ENCODE peak calls at places on chromosomes 13 and 19, in ten cellular contexts. M, W, Y, S, J, V, U, O, E and L are unnamed samples.

GRCh38 chr19:16915135-16915534 is 26.3 kb downstream of the F2RL3 start:
- DNase-seq in V (no peak), W (no peak), S (no peak), J (no peak), U (no peak), M (no peak), Y (no peak), O (no peak), E (no peak), L (no peak)

GRCh38 chr19:16104722-16105121 is 7.0 kb upstream of the RAB8A start:
- DNase-seq in S (no peak), Y (no peak), U (no peak), O (no peak), E (no peak), M (no peak), V (no peak), J (no peak), W (no peak), L (no peak)

GRCh38 chr13:112690242-112690943 is 555 bp downstream of the ATP11A start:
- DNase-seq in S (peak; percentile 47), V (no peak), M (peak; percentile 26), E (peak; percentile 51), J (no peak), O (peak; percentile 23), W (no peak), Y (peak; percentile 56), U (peak; percentile 59), L (no peak)

GRCh38 chr13:75785130-75785529 is 149.0 kb downstream of the LMO7 start:
- DNase-seq in J (no peak), M (no peak), W (no peak), E (no peak), S (no peak), O (peak; percentile 47), V (no peak), Y (no peak), U (no peak), L (no peak)

GRCh38 chr19:10560154-10560553 is 5.7 kb downstream of the KRI1 start:
- DNase-seq in Y (no peak), S (no peak), U (no peak), W (no peak), O (no peak), J (no peak), M (no peak), E (no peak), V (no peak), L (no peak)

GRCh38 chr19:460877-461609 is at the start of gene SHC2:
- DNase-seq in U (peak; percentile 81), E (peak; percentile 57), Y (peak; percentile 49), M (no peak), W (no peak), J (no peak), O (no peak), V (no peak), S (no peak), L (no peak)

GRCh38 chr19:53992211-53992610 is 774 bp downstream of the CACNG6 start:
- DNase-seq in S (no peak), U (no peak), W (no peak), V (no peak), E (no peak), Y (no peak), M (no peak), J (no peak), O (no peak), L (no peak)

GRCh38 chr19:18467978-18468377 is 30.0 kb upstream of the ISYNA1 start:
- DNase-seq in U (no peak), E (no peak), W (no peak), J (no peak), O (no peak), S (no peak), M (no peak), Y (no peak), V (no peak), L (no peak)

DNA sequence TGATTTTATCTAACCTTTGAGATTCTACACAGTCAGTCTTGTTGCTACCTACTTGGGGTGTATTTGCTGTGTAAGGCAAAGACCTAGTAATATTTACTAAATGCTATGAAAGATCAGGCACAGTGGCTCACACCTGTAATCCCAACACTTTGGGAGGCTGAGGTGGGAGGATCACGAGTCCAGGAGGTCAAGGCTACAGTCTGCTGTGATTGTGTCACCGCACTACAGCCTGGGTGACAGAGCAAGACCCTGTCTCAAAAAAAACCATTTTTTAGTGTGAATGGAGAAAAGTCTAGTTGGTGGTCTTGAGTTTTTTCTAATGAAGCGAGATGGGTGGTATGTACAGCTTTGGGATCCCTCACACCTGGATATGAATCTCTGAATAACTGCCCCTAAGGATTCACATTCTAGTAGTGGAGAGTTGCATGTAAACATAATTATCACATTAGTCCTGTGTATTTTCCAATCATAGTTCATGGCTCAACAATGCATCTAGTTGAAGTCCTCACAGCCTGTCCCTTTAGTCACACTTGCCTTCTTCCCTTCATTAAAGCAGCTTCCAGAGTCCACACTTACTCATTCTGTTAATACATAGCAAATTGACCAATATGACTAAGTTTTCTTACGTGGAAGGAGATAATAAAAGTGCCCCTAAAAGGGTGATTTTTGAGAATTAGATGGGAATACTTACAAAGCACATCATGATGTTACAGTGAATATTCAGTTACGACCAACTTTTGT is 7.4 kb downstream of the RPL21 start:
- DNase-seq in V (no peak), J (no peak), S (no peak), Y (no peak), E (no peak), W (peak; percentile 2), M (no peak), O (no peak), U (no peak), L (no peak)
- H3K27ac ChIP-seq in V (peak overlapping the region; percentile 61), J (no peak overlapping the region), S (no peak overlapping the region), Y (peak overlapping the region; percentile 24), E (no peak overlapping the region), W (no peak overlapping the region), M (no peak overlapping the region), O (peak overlapping the region; percentile 38), U (no peak overlapping the region), L (peak overlapping the region; percentile 34)

GRCh38 chr13:41694902-41695301 is 237.6 kb downstream of the RGCC start:
- DNase-seq in O (peak; percentile 95), M (peak; percentile 84), Y (peak; percentile 55), W (no peak), J (no peak), S (peak; percentile 68), U (peak; percentile 50), E (peak; percentile 62), V (peak; percentile 25), L (peak; percentile 67)
- H3K27ac ChIP-seq in O (no peak overlapping the region), M (peak overlapping the region; percentile 18), Y (peak overlapping the region; percentile 77), W (peak overlapping the region; percentile 37), J (no peak overlapping the region), S (no peak overlapping the region), U (peak overlapping the region; percentile 37), E (peak overlapping the region; percentile 77), V (no peak overlapping the region), L (peak overlapping the region; percentile 83)

GRCh38 chr13:110323172-110323851 is 16.2 kb downstream of the COL4A2 start:
- DNase-seq in V (no peak), E (no peak), S (no peak), J (no peak), W (no peak), Y (no peak), O (no peak), M (no peak), U (no peak), L (no peak)

GRCh38 chr13:110323986-110324749 is 17.1 kb downstream of the COL4A2 start:
- DNase-seq in Y (no peak), O (no peak), M (no peak), U (no peak), V (no peak), E (no peak), W (no peak), J (no peak), S (no peak), L (no peak)

GRCh38 chr13:110322828-110323171 is 15.7 kb downstream of the COL4A2 start:
- DNase-seq in V (no peak), U (no peak), S (no peak), O (no peak), J (no peak), W (no peak), M (no peak), E (no peak), Y (no peak), L (no peak)

GRCh38 chr13:110320645-110321044 is 13.6 kb downstream of the COL4A2 start:
- DNase-seq in W (no peak), Y (no peak), M (no peak), E (no peak), S (no peak), J (no peak), O (no peak), V (no peak), U (no peak), L (no peak)

DNA sequence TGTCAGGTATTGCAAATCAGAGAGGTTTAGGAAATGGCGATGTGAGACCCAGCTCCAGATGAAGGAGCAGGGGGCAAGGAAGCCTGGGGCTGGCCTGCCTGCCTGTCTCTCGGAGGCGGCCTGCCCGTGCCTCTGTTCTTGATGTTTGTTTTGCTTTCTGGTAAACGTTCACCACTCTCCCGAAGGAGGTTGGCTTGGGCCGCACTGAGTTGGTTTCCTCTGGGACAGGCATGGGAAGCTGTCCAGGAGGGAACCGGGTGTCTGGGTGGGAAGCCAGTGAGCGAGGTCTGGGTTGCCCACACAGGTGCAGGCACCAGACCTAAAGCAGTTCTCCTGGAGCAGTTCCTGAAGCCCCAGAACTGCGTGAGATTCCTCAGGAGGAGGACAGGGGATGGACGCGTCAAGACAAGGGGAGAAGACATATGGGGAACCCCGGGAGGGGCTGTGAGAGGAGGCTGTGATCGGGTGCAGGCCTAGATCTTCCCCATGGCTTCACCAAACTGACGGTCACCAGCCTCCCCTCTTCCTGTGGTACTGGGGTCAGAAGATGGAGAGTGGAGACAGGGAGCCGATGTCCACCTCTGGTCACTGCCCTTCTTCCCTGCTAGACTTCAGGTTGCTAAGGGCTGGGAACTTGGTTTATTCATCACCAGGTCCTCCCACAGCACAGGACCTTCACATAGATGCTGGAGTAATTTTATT is 15.2 kb downstream of the COL4A2 start:
- DNase-seq in S (no peak), W (no peak), M (no peak), E (no peak), U (no peak), J (no peak), Y (no peak), V (no peak), O (no peak), L (no peak)
- H3K27ac ChIP-seq in S (peak overlapping the region; percentile 38), W (no peak overlapping the region), M (no peak overlapping the region), E (peak overlapping the region; percentile 60), U (no peak overlapping the region), J (no peak overlapping the region), Y (peak overlapping the region; percentile 12), V (no peak overlapping the region), O (no peak overlapping the region), L (no peak overlapping the region)

GRCh38 chr19:13076787-13077186 is 25.9 kb downstream of the LYL1 start:
- DNase-seq in M (no peak), U (no peak), E (peak; percentile 46), J (no peak), S (no peak), O (no peak), Y (no peak), V (no peak), W (no peak), L (no peak)

GRCh38 chr19:13082192-13083007 is 20.3 kb downstream of the LYL1 start:
- DNase-seq in M (no peak), J (no peak), V (no peak), W (no peak), S (no peak), U (peak; percentile 53), Y (no peak), O (peak; percentile 41), E (peak; percentile 62), L (no peak)

GRCh38 chr19:13078897-13079541 is 23.6 kb downstream of the LYL1 start:
- DNase-seq in M (no peak), O (no peak), W (no peak), Y (no peak), J (no peak), S (no peak), V (no peak), U (no peak), E (peak; percentile 68), L (no peak)

GRCh38 chr19:13077233-13077632 is 25.4 kb downstream of the LYL1 start:
- DNase-seq in Y (no peak), V (no peak), S (no peak), M (no peak), E (no peak), O (no peak), W (no peak), J (no peak), U (no peak), L (no peak)

GRCh38 chr19:13079542-13079986 is 23.1 kb downstream of the LYL1 start:
- DNase-seq in S (no peak), V (no peak), M (no peak), J (no peak), U (no peak), E (peak; percentile 83), W (no peak), O (peak; percentile 61), Y (peak; percentile 70), L (no peak)
- H3K27ac ChIP-seq in S (peak overlapping the region; percentile 69), V (peak overlapping the region; percentile 23), M (no peak overlapping the region), J (peak overlapping the region; percentile 94), U (no peak overlapping the region), E (peak overlapping the region; percentile 93), W (peak overlapping the region; percentile 77), O (no peak overlapping the region), Y (peak overlapping the region; percentile 71), L (no peak overlapping the region)